ENCODE peak calls at places on chromosomes 12 and 14, in four cellular contexts. P is K562, U is GM12878, R is H1. T is an unnamed sample.

GRCh38 chr12:130104114-130104513 is 58.1 kb upstream of the FZD10 start:
- DNase-seq in P (no peak), U (no peak), R (no peak), T (no peak)

GRCh38 chr12:4168041-4168440 is 105.5 kb upstream of the CCND2 start:
- DNase-seq in P (no peak), U (no peak), R (no peak), T (no peak)

GRCh38 chr12:27425306-27425705 is 21.2 kb upstream of the SMCO2 start:
- DNase-seq in U (no peak), R (no peak), P (no peak), T (no peak)

GRCh38 chr14:64289571-64289970 is 4.6 kb downstream of the ESR2 start:
- DNase-seq in R (no peak), U (no peak), P (no peak), T (no peak)

GRCh38 chr14:85071447-85071846 is 458.5 kb upstream of the FLRT2 start:
- DNase-seq in P (no peak), R (no peak), U (no peak), T (no peak)

GRCh38 chr12:49518914-49519573 is 19.8 kb upstream of the KCNH3 start:
- DNase-seq in R (no peak), U (no peak), P (no peak), T (no peak)

GRCh38 chr12:6062427-6063378 is 61.8 kb downstream of the VWF start:
- DNase-seq in U (no peak), P (peak), R (no peak), T (no peak)

GRCh38 chr14:34857689-34858449 is 17.3 kb downstream of the BAZ1A start:
- DNase-seq in P (no peak), R (no peak), U (no peak), T (no peak)

GRCh38 chr12:76621582-76622024 is 62.0 kb upstream of the OSBPL8 start:
- DNase-seq in R (peak), P (peak), U (peak), T (peak)

GRCh38 chr14:32211068-32211404 is 8.0 kb upstream of the RNU6-8 start:
- DNase-seq in P (no peak), U (no peak), R (no peak), T (peak)

GRCh38 chr12:46224401-46224800 is 44.4 kb downstream of the SLC38A1 start:
- DNase-seq in U (no peak), P (no peak), R (no peak), T (no peak)

GRCh38 chr14:52790011-52790755 is 1.2 kb downstream of the GNPNAT1 start:
- DNase-seq in R (no peak), P (no peak), U (no peak), T (no peak)

GRCh38 chr12:1820191-1820599 is at the start of gene LRTM2:
- DNase-seq in P (no peak), U (no peak), R (no peak), T (no peak)

GRCh38 chr14:80621701-80622100 is 319.8 kb downstream of the CEP128 start:
- DNase-seq in R (no peak), U (no peak), P (no peak), T (peak)

GRCh38 chr12:49962861-49963765 is 1.4 kb downstream of the AQP5 start:
- DNase-seq in P (no peak), R (no peak), U (no peak), T (peak)

GRCh38 chr14:42854061-42854460 is 1247.4 kb downstream of the LRFN5 start:
- DNase-seq in R (no peak), P (no peak), U (no peak), T (no peak)

GRCh38 chr14:99378782-99379214 is 101.9 kb downstream of the SETD3 start:
- DNase-seq in P (peak), R (no peak), U (no peak), T (peak)

GRCh38 chr14:20630340-20631022 is 11.0 kb downstream of the OR6S1 start:
- DNase-seq in R (no peak), U (no peak), P (no peak), T (peak)

GRCh38 chr12:104763163-104763805 is 194.8 kb downstream of the SLC41A2 start:
- DNase-seq in P (no peak), R (no peak), U (no peak), T (no peak)

GRCh38 chr14:35438910-35439713 is 34.6 kb upstream of the NFKBIA start:
- DNase-seq in U (peak), R (no peak), P (no peak), T (peak)

GRCh38 chr14:52853522-52853854 is 62.1 kb upstream of the GNPNAT1 start:
- DNase-seq in R (no peak), P (no peak), U (no peak), T (no peak)

GRCh38 chr14:68403794-68404522 is 388.9 kb downstream of the ZFP36L1 start:
- DNase-seq in U (no peak), R (no peak), P (no peak), T (no peak)

GRCh38 chr14:91084516-91084915 is 24.1 kb upstream of the RPS6KA5 start:
- DNase-seq in R (no peak), P (no peak), U (no peak), T (no peak)

GRCh38 chr12:127172857-127173256 is 1094.1 kb upstream of the TMEM132C start:
- DNase-seq in P (no peak), R (no peak), U (no peak), T (no peak)

GRCh38 chr12:16112626-16113560 is 164.6 kb downstream of the SLC15A5 start:
- DNase-seq in U (no peak), R (no peak), P (no peak), T (no peak)

GRCh38 chr14:56119221-56119967 is 1.2 kb downstream of the PELI2 start:
- DNase-seq in U (no peak), R (no peak), P (no peak), T (no peak)

GRCh38 chr14:100587248-100587762 is at the start of gene BEGAIN:
- DNase-seq in P (peak), R (no peak), U (no peak), T (no peak)

GRCh38 chr12:124453419-124454351 is 113.7 kb downstream of the NCOR2 start:
- DNase-seq in P (no peak), R (no peak), U (peak), T (peak)

GRCh38 chr12:132618683-132619043 is at the start of gene P2RX2:
- DNase-seq in U (no peak), R (no peak), P (no peak), T (no peak)
- H3K4me3 ChIP-seq in U (no peak), R (peak), P (no peak), T (no peak)

GRCh38 chr12:95998611-95999300 is 2.6 kb upstream of the HAL start:
- DNase-seq in P (peak), U (peak), R (peak), T (peak)
- TF ChIP-seq SP1 in P (no peak), U (no peak), R (no peak), T (no peak)

DNA sequence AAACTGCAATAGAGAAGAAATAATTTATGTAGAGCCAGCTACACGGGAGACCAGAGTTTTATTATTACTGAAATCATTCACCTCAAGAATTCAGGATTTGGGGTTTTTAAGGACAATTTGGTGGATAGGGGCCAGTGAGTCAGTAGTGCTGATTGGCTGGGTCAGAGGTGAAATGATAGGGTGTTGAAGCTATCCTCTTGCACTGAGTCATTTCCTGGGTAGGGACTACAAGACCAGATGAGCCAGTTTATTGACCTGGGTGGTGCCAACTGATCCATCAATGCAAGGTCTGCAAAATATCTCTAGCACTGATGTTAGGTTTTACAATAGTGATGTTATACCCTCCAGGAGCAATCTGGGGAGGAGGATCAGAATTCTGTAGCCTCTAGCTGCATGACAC is 486.3 kb downstream of the LRIG3 start:
- DNase-seq in P (no peak), U (no peak), R (no peak), T (peak)
- H3K4me2 ChIP-seq in P (no peak), U (no peak), R (no peak), T (peak)

DNA sequence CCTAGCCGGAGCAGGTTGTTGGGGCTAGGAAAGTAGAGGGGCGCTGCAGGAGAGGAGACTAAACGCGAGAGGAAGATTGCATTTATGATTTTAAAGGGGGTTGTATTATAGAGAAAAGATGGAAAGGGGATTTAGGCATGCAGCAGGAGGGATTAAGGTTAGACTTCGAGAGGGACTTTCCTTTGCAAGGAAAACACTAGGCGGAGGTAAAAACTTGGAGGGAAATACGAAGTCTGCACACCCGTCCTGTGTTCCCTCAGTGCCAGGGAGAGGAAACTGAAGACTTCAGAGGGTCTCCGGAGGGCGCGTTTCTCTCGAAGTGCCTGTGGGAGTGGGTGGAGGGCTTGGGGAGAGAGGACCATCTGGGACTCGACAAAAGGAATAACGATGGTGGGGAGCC is 433 bp upstream of the PPP1R1A start:
- DNase-seq in U (no peak), R (no peak), P (no peak), T (no peak)
- H3K4me3 ChIP-seq in U (no peak), R (peak), P (no peak), T (peak)

GRCh38 chr14:58752782-58753181 is 115.0 kb downstream of the DACT1 start:
- DNase-seq in R (no peak), U (no peak), P (no peak), T (no peak)
- TF ChIP-seq SP1 in R (no peak), U (no peak), P (no peak), T (no peak)

DNA sequence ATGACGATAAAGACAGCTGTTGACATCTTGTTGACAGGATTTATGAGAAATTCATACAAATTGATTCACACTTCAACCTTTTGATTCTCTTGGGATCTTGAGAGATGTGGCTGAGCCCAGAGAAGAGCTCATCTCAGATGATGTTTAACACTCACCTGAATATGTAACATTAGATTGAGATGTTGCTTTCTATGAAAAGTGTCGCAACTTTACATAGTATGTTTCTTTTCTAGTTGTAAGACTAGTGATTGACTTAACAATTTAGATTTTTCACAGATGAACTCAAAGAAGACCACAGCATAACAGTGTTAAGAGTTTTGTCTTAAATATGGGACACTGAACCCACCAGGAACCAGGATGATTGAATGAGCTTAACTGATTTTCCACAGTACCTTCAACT is 40.6 kb upstream of the P2RX7 start:
- DNase-seq in P (no peak), R (no peak), U (no peak), T (no peak)
- H3K4me2 ChIP-seq in P (no peak), R (no peak), U (no peak), T (no peak)

GRCh38 chr14:22668863-22669262 is 24.7 kb upstream of the OR6J1 start:
- DNase-seq in R (no peak), P (no peak), U (no peak), T (no peak)
- H3K4me3 ChIP-seq in R (no peak), P (no peak), U (no peak), T (no peak)

GRCh38 chr12:108630481-108631207 is 3.0 kb downstream of the SELPLG start:
- DNase-seq in R (no peak), U (no peak), P (no peak), T (no peak)

GRCh38 chr12:108627134-108627920 is 6.4 kb downstream of the SELPLG start:
- DNase-seq in P (no peak), R (no peak), U (no peak), T (no peak)

GRCh38 chr12:108633081-108633533 is 587 bp downstream of the SELPLG start:
- DNase-seq in P (no peak), U (no peak), R (no peak), T (no peak)

GRCh38 chr12:108629156-108629555 is 4.5 kb downstream of the SELPLG start:
- DNase-seq in R (no peak), P (peak), U (no peak), T (no peak)

DNA sequence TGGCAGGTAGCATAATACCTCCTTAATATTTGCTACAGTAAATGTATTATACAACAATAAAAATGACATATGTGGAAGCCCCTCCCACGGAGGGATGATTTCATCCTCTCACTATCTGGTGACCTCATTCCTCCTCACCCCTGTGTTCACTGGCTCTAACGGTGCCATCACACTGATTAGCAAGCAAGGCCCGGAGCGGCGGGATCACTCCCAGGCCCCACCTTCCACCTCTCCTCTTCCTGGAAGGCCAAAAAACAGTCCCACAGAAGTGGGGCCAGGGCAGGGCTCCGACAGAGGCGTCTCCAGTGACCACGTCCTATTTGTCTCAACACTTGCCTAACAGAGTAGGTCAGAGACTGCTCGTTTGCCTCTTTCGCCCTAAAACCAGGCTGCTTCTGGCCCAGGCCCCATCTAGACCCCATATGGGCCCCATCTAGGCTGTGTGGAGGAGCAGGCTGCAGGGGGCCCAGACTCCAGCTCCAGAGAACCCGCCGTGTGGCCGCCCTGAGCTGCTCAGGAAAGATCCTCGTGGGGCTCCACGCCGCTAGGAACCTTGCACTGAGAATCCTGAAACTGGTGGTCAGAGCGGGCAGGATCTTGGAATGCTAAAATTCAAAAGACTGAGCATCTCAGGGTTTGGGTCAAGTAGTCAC is 3.7 kb downstream of the SELPLG start:
- DNase-seq in R (no peak), U (no peak), P (peak), T (no peak)
- TF ChIP-seq SP1 in R (no peak), U (no peak), P (peak), T (no peak)

T was measured in HCT116.